ENCODE peak calls at places on chromosome 1, in ten cellular contexts. M is WERI-Rb-1; A is lung; F is adrenal gland; N is Peyer's patch; X is body of pancreas; V is OCI-LY7; H is CD8-positive, alpha-beta T cell; L is transverse colon; U is lower lobe of right lung. R is an unnamed sample.

GRCh38 chr1:202343652-202344349 is 2.1 kb upstream of the UBE2T start:
- DNase-seq in M (no peak), A (no peak), F (no peak), N (no peak), X (no peak), V (peak; percentile 77), H (no peak), L (no peak), U (no peak), R (no peak)

GRCh38 chr1:227072991-227073390 is 132.9 kb downstream of the COQ8A start:
- DNase-seq in M (no peak), A (no peak), F (no peak), N (no peak), X (no peak), V (no peak), H (no peak), L (no peak), U (no peak), R (no peak)

GRCh38 chr1:19814681-19815503 is at the start of gene RNF186:
- DNase-seq in M (no peak), A (peak; percentile 42), F (peak; percentile 30), N (no peak), X (peak; percentile 96), V (peak; percentile 11), H (no peak), L (peak; percentile 89), U (peak; percentile 65), R (no peak)

GRCh38 chr1:203306970-203307541 is 1.7 kb downstream of the BTG2 start:
- DNase-seq in M (no peak), A (no peak), F (peak; percentile 70), N (peak; percentile 58), X (peak; percentile 64), V (peak; percentile 58), H (peak; percentile 59), L (peak; percentile 64), U (no peak), R (peak; percentile 30)

GRCh38 chr1:147664206-147664605 is 6.1 kb downstream of the ACP6 start:
- DNase-seq in M (no peak), A (no peak), F (no peak), N (no peak), X (no peak), V (no peak), H (no peak), L (no peak), U (no peak), R (no peak)

GRCh38 chr1:204145033-204145504 is 6.8 kb downstream of the ETNK2 start:
- DNase-seq in M (peak; percentile 99), A (no peak), F (no peak), N (no peak), X (no peak), V (no peak), H (no peak), L (no peak), U (no peak), R (no peak)

GRCh38 chr1:76268341-76268740 is 193.8 kb downstream of the ST6GALNAC3 start:
- DNase-seq in M (no peak), A (no peak), F (no peak), N (no peak), X (no peak), V (peak; percentile 15), H (no peak), L (no peak), U (no peak), R (no peak)

GRCh38 chr1:163472267-163472666 is 150.5 kb downstream of the NUF2 start:
- DNase-seq in M (peak; percentile 67), A (no peak), F (no peak), N (no peak), X (no peak), V (no peak), H (no peak), L (no peak), U (no peak), R (no peak)

GRCh38 chr1:17586172-17586963 is 46.9 kb downstream of the ARHGEF10L start:
- DNase-seq in M (no peak), A (no peak), F (no peak), N (no peak), X (no peak), V (no peak), H (no peak), L (no peak), U (no peak), R (no peak)

DNA sequence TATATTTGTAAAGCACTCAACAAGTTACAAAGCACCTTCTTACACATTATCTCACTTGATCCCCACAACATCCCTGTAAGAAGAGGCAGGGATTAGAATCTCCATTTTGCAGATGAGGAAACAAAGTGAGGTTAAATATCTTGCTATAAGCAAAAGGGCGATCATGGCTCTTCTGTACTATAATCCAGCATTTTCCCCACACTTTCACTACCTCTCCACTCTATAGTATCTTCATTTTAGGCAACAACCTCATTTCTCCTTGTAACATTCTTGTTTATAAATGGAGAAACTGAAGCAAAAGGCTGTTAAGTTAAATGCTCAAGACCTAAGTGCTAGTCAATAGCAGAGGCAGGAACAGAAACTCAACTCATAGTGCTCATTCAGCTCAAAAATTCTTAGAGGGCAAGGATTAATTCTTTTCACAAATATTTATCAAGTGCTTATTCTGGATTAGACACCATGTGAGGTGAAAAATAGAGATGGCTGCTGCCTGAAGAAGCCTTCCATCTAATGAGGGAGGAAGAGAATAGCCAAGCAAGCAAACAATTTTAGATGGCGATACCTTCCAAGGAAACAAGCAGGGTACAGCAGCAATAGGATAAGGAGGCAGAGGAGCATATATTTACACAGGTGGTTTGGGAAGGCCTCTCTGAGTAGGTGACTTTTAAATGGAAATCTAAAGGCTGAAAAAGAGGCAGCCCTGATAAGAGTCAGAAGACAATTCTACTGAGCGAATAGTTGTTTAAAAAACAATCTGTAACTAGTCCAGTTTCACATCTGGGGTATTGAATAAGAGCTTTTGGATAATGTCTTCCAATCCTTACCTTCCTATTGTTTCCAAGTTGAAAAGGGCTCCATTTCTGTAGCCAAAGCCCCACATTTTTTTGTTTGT is 3.5 kb downstream of the ERRFI1 start:
- DNase-seq in M (no peak), A (no peak), F (no peak), N (no peak), X (no peak), V (no peak), H (no peak), L (no peak), U (no peak), R (no peak)
- H3K27ac ChIP-seq in M (no peak overlapping the region), A (no peak overlapping the region), F (peak overlapping the region; percentile 6), N (no peak overlapping the region), X (peak overlapping the region; percentile 78), V (no peak overlapping the region), H (no peak overlapping the region), L (peak overlapping the region; percentile 92), U (peak overlapping the region; percentile 26), R (no peak overlapping the region)

GRCh38 chr1:174197088-174197487 is 37.8 kb downstream of the RABGAP1L start:
- DNase-seq in M (no peak), A (no peak), F (no peak), N (no peak), X (no peak), V (no peak), H (no peak), L (no peak), U (no peak), R (no peak)
- H3K27ac ChIP-seq in M (no peak overlapping the region), A (no peak overlapping the region), F (no peak overlapping the region), N (no peak overlapping the region), X (no peak overlapping the region), V (no peak overlapping the region), H (no peak overlapping the region), L (no peak overlapping the region), U (no peak overlapping the region), R (no peak overlapping the region)

GRCh38 chr1:14915356-14916054 is 238.0 kb upstream of the TMEM51 start:
- DNase-seq in M (peak; percentile 54), A (no peak), F (peak; percentile 78), N (no peak), X (peak; percentile 76), V (peak; percentile 58), H (peak; percentile 34), L (peak; percentile 47), U (no peak), R (no peak)

GRCh38 chr1:14912831-14913230 is 240.7 kb upstream of the TMEM51 start:
- DNase-seq in M (no peak), A (no peak), F (no peak), N (no peak), X (no peak), V (no peak), H (no peak), L (no peak), U (no peak), R (no peak)

GRCh38 chr1:14910947-14911721 is 242.4 kb upstream of the TMEM51 start:
- DNase-seq in M (no peak), A (no peak), F (no peak), N (no peak), X (peak; percentile 12), V (no peak), H (no peak), L (no peak), U (no peak), R (no peak)

GRCh38 chr1:14914351-14914988 is 239.1 kb upstream of the TMEM51 start:
- DNase-seq in M (no peak), A (no peak), F (no peak), N (no peak), X (no peak), V (no peak), H (no peak), L (no peak), U (no peak), R (no peak)

GRCh38 chr1:14913475-14914155 is 239.9 kb upstream of the TMEM51 start:
- DNase-seq in M (peak; percentile 37), A (no peak), F (no peak), N (no peak), X (no peak), V (peak; percentile 28), H (no peak), L (no peak), U (no peak), R (no peak)
- H3K27ac ChIP-seq in M (no peak overlapping the region), A (no peak overlapping the region), F (peak overlapping the region; percentile 17), N (no peak overlapping the region), X (no peak overlapping the region), V (no peak overlapping the region), H (no peak overlapping the region), L (no peak overlapping the region), U (no peak overlapping the region), R (no peak overlapping the region)

GRCh38 chr1:3657096-3657475 is 4.8 kb downstream of the TP73 start:
- DNase-seq in M (no peak), A (no peak), F (no peak), N (no peak), X (no peak), V (no peak), H (no peak), L (no peak), U (no peak), R (no peak)

GRCh38 chr1:3658231-3658615 is 5.9 kb downstream of the TP73 start:
- DNase-seq in M (no peak), A (no peak), F (no peak), N (no peak), X (no peak), V (no peak), H (no peak), L (no peak), U (no peak), R (no peak)

GRCh38 chr1:3657578-3658230 is 5.4 kb downstream of the TP73 start:
- DNase-seq in M (no peak), A (no peak), F (no peak), N (no peak), X (no peak), V (no peak), H (no peak), L (no peak), U (peak; percentile 30), R (no peak)

GRCh38 chr1:3660704-3661103 is 8.4 kb downstream of the TP73 start:
- DNase-seq in M (no peak), A (no peak), F (no peak), N (no peak), X (no peak), V (no peak), H (no peak), L (no peak), U (no peak), R (no peak)

GRCh38 chr1:3659093-3659492 is 6.8 kb downstream of the TP73 start:
- DNase-seq in M (no peak), A (no peak), F (no peak), N (no peak), X (no peak), V (no peak), H (no peak), L (no peak), U (no peak), R (no peak)
- H3K27ac ChIP-seq in M (no peak overlapping the region), A (no peak overlapping the region), F (no peak overlapping the region), N (no peak overlapping the region), X (no peak overlapping the region), V (no peak overlapping the region), H (no peak overlapping the region), L (no peak overlapping the region), U (no peak overlapping the region), R (no peak overlapping the region)